ENCODE peak calls at places on chromosomes 2 and 18, in seven cellular contexts. E, F, L, Z, H, U and D are unnamed samples.

GRCh38 chr2:54770211-54770610 is 46.7 kb downstream of the EML6 start:
- DNase-seq in H (no peak), F (no peak), Z (no peak), L (no peak), U (no peak), E (no peak), D (no peak)

GRCh38 chr2:131413148-131413747 is 49.3 kb upstream of the RAB6D start:
- DNase-seq in F (peak; percentile 27), L (peak; percentile 81), E (no peak), H (no peak), U (no peak), Z (peak; percentile 79), D (peak; percentile 43)

GRCh38 chr2:32011566-32011960 is 755 bp upstream of the MEMO1 start:
- DNase-seq in U (no peak), Z (no peak), H (no peak), L (no peak), F (no peak), E (no peak), D (no peak)

GRCh38 chr18:63141777-63142176 is 177.8 kb downstream of the BCL2 start:
- DNase-seq in H (no peak), L (peak; percentile 38), U (no peak), Z (peak; percentile 96), F (no peak), E (no peak), D (no peak)

GRCh38 chr18:8507881-8508280 is 101.4 kb upstream of the RAB12 start:
- DNase-seq in U (no peak), Z (no peak), L (no peak), F (peak; percentile 13), H (no peak), E (no peak), D (no peak)

GRCh38 chr2:18369750-18370149 is 190.7 kb downstream of the RDH14 start:
- DNase-seq in E (no peak), Z (no peak), U (no peak), L (no peak), F (no peak), H (no peak), D (no peak)

GRCh38 chr18:813405-814071 is 1.5 kb upstream of the YES1 start:
- DNase-seq in U (no peak), Z (no peak), L (no peak), E (no peak), F (no peak), H (no peak), D (no peak)

GRCh38 chr2:37837576-37838335 is 87.3 kb upstream of the RMDN2 start:
- DNase-seq in E (no peak), H (no peak), U (no peak), L (no peak), F (no peak), Z (no peak), D (no peak)

GRCh38 chr2:12965540-12966269 is 249.0 kb downstream of the TRIB2 start:
- DNase-seq in L (peak; percentile 6), U (no peak), E (no peak), Z (no peak), H (no peak), F (no peak), D (no peak)

GRCh38 chr2:45960057-45960863 is 308.8 kb downstream of the PRKCE start:
- DNase-seq in L (no peak), H (no peak), U (no peak), Z (peak; percentile 71), E (no peak), F (no peak), D (no peak)

GRCh38 chr2:235078914-235079472 is 127.2 kb downstream of the SH3BP4 start:
- DNase-seq in U (no peak), E (no peak), F (no peak), Z (no peak), H (no peak), L (no peak), D (no peak)